ENCODE peak calls at places on chromosome 21, in five cellular contexts. P is HFF-Myc, B is upper lobe of right lung, O is fibroblast of mammary gland, S is heart left ventricle. U is an unnamed sample.

GRCh38 chr21:38351961-38352521 is 95.2 kb downstream of the KCNJ15 start:
- DNase-seq in O (peak; percentile 93), P (peak; percentile 66), S (no peak), B (no peak), U (peak; percentile 37)

GRCh38 chr21:14677023-14677422 is 130.9 kb upstream of the SAMSN1 start:
- DNase-seq in P (no peak), S (no peak), B (no peak), O (no peak), U (no peak)

GRCh38 chr21:45041351-45041805 is 33.0 kb upstream of the ADARB1 start:
- DNase-seq in B (peak; percentile 81), S (peak; percentile 66), O (peak; percentile 81), P (no peak), U (peak; percentile 25)

GRCh38 chr21:33943293-33943692 is 27.7 kb upstream of the ATP5PO start:
- DNase-seq in B (no peak), O (no peak), P (no peak), S (no peak), U (no peak)

GRCh38 chr21:37645848-37646247 is 270.4 kb downstream of the KCNJ6 start:
- DNase-seq in B (no peak), P (no peak), O (no peak), S (no peak), U (no peak)

GRCh38 chr21:46161180-46161799 is 5.9 kb upstream of the FTCD start:
- DNase-seq in S (no peak), P (no peak), O (no peak), B (no peak), U (no peak)

GRCh38 chr21:34553199-34553952 is 41.4 kb upstream of the KCNE1 start:
- DNase-seq in S (no peak), O (peak; percentile 86), P (peak; percentile 48), B (no peak), U (no peak)

GRCh38 chr21:46126321-46127238 is 28.7 kb downstream of the COL6A2 start:
- DNase-seq in S (peak; percentile 26), B (peak; percentile 55), O (peak; percentile 30), P (no peak), U (no peak)

GRCh38 chr21:36630485-36631206 is 68.3 kb upstream of the SIM2 start:
- DNase-seq in P (no peak), S (no peak), O (peak; percentile 45), B (peak; percentile 72), U (peak; percentile 50)

GRCh38 chr21:40504825-40505224 is 342.1 kb downstream of the DSCAM start:
- DNase-seq in O (no peak), B (no peak), P (no peak), S (no peak), U (no peak)

GRCh38 chr21:34889287-34889536 is 159.9 kb downstream of the RUNX1 start:
- DNase-seq in P (no peak), S (peak; percentile 44), O (peak; percentile 74), B (peak; percentile 85), U (peak; percentile 47)

GRCh38 chr21:36642777-36643176 is 56.1 kb upstream of the SIM2 start:
- DNase-seq in P (no peak), S (no peak), O (no peak), B (no peak), U (no peak)

GRCh38 chr21:37631319-37632117 is 264.9 kb downstream of the DYRK1A start:
- DNase-seq in P (no peak), O (no peak), B (no peak), S (no peak), U (no peak)

GRCh38 chr21:25370311-25370744 is 237.0 kb downstream of the MRPL39 start:
- DNase-seq in O (peak; percentile 99), S (no peak), P (peak; percentile 82), B (no peak), U (no peak)

GRCh38 chr21:34335316-34335715 is 28.5 kb upstream of the KCNE2 start:
- DNase-seq in O (peak; percentile 43), P (peak; percentile 64), B (no peak), S (no peak), U (peak; percentile 72)

GRCh38 chr21:37532868-37533780 is 166.6 kb downstream of the DYRK1A start:
- DNase-seq in S (peak; percentile 50), P (no peak), B (no peak), O (peak; percentile 59), U (peak; percentile 85)

DNA sequence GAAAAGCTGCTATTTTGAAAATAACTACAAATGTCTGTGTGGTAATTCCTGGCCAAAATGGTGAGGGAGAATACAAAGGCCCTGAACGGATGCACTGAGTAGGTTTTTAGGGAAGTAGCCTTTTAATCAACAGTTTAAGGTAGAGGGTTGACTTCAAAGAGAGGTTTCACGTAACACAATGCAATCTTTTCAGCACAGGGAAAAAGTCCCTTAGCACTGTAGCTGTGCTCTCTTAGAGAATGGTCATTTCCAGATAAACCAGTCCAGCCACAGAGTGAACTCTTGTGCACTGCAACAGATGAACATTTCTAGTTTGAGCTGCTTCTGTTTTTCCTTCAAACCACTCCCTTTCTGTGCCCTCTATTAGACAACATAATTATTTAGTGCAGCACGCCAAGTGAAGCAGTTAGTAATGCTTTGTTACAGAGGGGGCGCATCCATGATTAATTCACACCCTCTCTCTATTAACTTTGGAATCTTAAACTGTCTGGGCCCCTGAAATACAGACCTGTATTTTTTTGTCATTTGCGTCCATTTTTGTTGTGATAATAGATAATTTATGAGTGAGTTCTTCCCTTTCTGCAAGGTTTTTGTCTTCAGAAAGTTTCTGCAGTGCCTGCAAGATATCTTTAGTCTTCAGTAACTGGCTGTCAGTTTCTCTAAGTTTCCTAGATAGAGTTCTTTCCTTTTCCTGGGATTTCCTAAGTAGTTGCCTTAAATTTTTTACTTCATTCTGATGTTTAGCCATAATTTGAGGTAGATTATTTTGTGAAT is 22.9 kb downstream of the LCA5L start:
- DNase-seq in B (no peak), P (no peak), O (no peak), S (no peak), U (no peak)
- H3K4me3 ChIP-seq in B (no peak overlapping the region), P (no peak overlapping the region), O (no peak overlapping the region), S (no peak overlapping the region), U (no peak overlapping the region)

DNA sequence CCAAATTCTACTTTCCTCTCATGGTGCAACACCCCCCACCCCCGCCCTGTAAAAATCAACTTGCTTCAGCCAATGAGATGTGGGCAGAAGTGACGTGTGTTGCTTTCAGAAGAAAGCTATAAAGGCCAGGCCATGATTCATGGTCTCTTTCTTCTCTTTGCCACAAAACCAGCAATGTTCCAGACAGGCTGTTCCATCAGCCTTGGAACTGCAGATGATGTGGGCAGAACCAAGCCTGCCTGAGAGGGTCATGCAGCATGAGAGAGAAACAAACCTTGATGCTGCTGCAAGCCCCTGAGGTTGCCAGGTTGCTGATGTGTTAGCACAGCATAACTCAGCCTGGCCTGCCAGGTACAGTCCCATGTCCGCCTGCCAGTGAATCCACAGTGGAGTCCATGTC is 41.8 kb downstream of the MIS18A start:
- DNase-seq in S (no peak), B (no peak), P (no peak), O (peak; percentile 22), U (no peak)
- H3K4me3 ChIP-seq in S (no peak overlapping the region), B (no peak overlapping the region), P (no peak overlapping the region), O (no peak overlapping the region), U (no peak overlapping the region)

GRCh38 chr21:42527489-42528158 is 14.0 kb downstream of the SLC37A1 start:
- DNase-seq in O (no peak), S (no peak), B (no peak), P (no peak), U (no peak)
- H3K4me3 ChIP-seq in O (no peak overlapping the region), S (peak overlapping the region; percentile 26), B (peak overlapping the region; percentile 23), P (no peak overlapping the region), U (no peak overlapping the region)

DNA sequence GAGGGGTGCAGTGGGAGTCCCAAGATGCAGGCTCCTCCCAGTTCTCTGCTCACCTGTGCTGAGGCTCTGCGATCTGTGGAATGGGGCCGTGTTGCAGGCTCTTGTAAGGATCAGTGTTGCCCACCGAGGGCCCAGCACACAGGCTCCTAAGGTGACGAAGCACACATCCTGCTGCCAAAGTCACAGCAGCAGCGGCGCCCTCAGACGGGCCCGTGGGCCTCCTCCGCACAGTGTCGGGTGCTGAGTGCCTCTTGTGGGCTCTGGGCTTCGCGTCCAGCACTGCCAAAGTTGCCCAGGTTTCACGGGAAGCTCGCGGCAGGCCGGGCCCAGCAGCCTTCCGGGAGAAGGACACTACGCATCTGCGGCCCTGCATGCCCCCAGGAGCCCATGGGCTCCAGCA is 72.1 kb upstream of the ABCG1 start:
- DNase-seq in P (no peak), O (no peak), S (no peak), B (peak; percentile 63), U (no peak)
- H3K4me3 ChIP-seq in P (no peak overlapping the region), O (no peak overlapping the region), S (no peak overlapping the region), B (no peak overlapping the region), U (no peak overlapping the region)